ENCODE peak calls at places on chromosomes 3 and 15, in ten cellular contexts. Z is NCI-H146; X is iris pigment epithelial cell; C is Right ventricle myocardium superior; V is mucosa of gallbladder; E is HEK293T; G is neural crest cell; I is hippocampal formation; S is effector memory CD8-positive, alpha-beta T cell; R is SHP77. O is an unnamed sample.

GRCh38 chr3:69009559-69010410 is 3.7 kb downstream of the EOGT start:
- DNase-seq in V (peak; percentile 34), R (no peak), Z (no peak), G (no peak), E (no peak), C (no peak), X (peak; percentile 84), S (no peak), I (no peak), O (no peak)

GRCh38 chr15:22888120-22888859 is 49.8 kb downstream of the NIPA2 start:
- DNase-seq in C (no peak), Z (no peak), G (no peak), V (no peak), R (no peak), X (peak; percentile 99), I (no peak), E (no peak), S (no peak), O (peak; percentile 89)

GRCh38 chr15:69400850-69401249 is 13.3 kb upstream of the KIF23 start:
- DNase-seq in Z (no peak), C (no peak), R (no peak), S (no peak), X (no peak), E (no peak), I (no peak), V (no peak), G (no peak), O (no peak)

GRCh38 chr3:66393486-66394260 is 107.1 kb downstream of the LRIG1 start:
- DNase-seq in R (no peak), E (no peak), G (no peak), I (no peak), X (peak; percentile 80), S (peak; percentile 62), V (no peak), C (peak; percentile 34), Z (no peak), O (no peak)

GRCh38 chr15:92468987-92469386 is 75.3 kb downstream of the ST8SIA2 start:
- DNase-seq in S (no peak), C (no peak), R (no peak), I (no peak), V (no peak), E (no peak), G (no peak), Z (no peak), X (no peak), O (no peak)

GRCh38 chr3:64417816-64418215 is 192.6 kb upstream of the PRICKLE2 start:
- DNase-seq in X (peak; percentile 87), Z (no peak), G (peak; percentile 18), V (no peak), R (no peak), S (no peak), I (no peak), C (no peak), E (no peak), O (peak; percentile 84)

GRCh38 chr3:157115069-157116006 is 44.6 kb downstream of the CCNL1 start:
- DNase-seq in R (no peak), G (no peak), V (no peak), C (no peak), I (no peak), E (no peak), X (peak; percentile 59), Z (no peak), S (no peak), O (peak; percentile 82)

GRCh38 chr15:83446904-83447708 is at the start of gene SH3GL3:
- DNase-seq in R (no peak), E (peak; percentile 83), X (peak; percentile 84), S (no peak), Z (peak; percentile 37), C (peak; percentile 90), G (peak; percentile 76), V (peak; percentile 65), I (peak; percentile 91), O (peak; percentile 69)

O was measured in HT1080.